ENCODE peak calls at places on chromosome 1, in ten cellular contexts. A is heart right ventricle, H is tibial nerve, V is thoracic aorta, Z is thyroid gland, M is progenitor cell of endocrine pancreas, C is stomach, T is Panc1, W is kidney epithelial cell, U is ovary. O is an unnamed sample.

GRCh38 chr1:94679336-94680007 is 137.9 kb upstream of the F3 start:
- DNase-seq in A (peak), H (peak), Z (peak), C (no peak), M (no peak), V (no peak), T (no peak), U (no peak), W (no peak), O (no peak)

GRCh38 chr1:111982428-111982827 is 7.0 kb downstream of the KCND3 start:
- DNase-seq in W (no peak), Z (no peak), U (no peak), V (no peak), M (no peak), T (no peak), C (no peak), A (no peak), H (no peak), O (no peak)

GRCh38 chr1:15382601-15383518 is 26.8 kb upstream of the EFHD2 start:
- DNase-seq in Z (no peak), C (no peak), M (no peak), A (no peak), H (no peak), W (no peak), T (no peak), U (no peak), V (no peak), O (no peak)

GRCh38 chr1:61208815-61209214 is 126.5 kb downstream of the NFIA start:
- DNase-seq in T (no peak), C (no peak), W (no peak), U (no peak), A (no peak), Z (peak), H (no peak), M (no peak), V (no peak), O (no peak)

GRCh38 chr1:59141267-59141863 is 155.5 kb upstream of the FGGY start:
- DNase-seq in Z (peak), A (peak), M (no peak), V (no peak), C (no peak), U (no peak), T (no peak), H (no peak), W (no peak), O (no peak)

GRCh38 chr1:229170274-229170673 is 100.6 kb upstream of the RAB4A start:
- DNase-seq in C (no peak), V (no peak), T (no peak), A (no peak), H (no peak), M (no peak), Z (no peak), W (no peak), U (no peak), O (no peak)

GRCh38 chr1:174324493-174324892 is 123.3 kb upstream of the GPR52 start:
- DNase-seq in M (no peak), U (no peak), A (no peak), H (no peak), C (no peak), T (no peak), Z (no peak), V (no peak), W (no peak), O (no peak)

GRCh38 chr1:12001996-12002493 is 17.3 kb upstream of the MIIP start:
- DNase-seq in W (no peak), M (no peak), V (no peak), Z (peak), A (peak), C (no peak), T (no peak), H (no peak), U (no peak), O (no peak)

GRCh38 chr1:2396476-2396875 is 4.8 kb downstream of the RER1 start:
- DNase-seq in A (no peak), W (no peak), M (no peak), Z (no peak), C (no peak), V (no peak), T (no peak), U (no peak), H (no peak), O (no peak)

GRCh38 chr1:7266561-7266960 is 481.3 kb downstream of the CAMTA1 start:
- DNase-seq in A (no peak), T (no peak), U (no peak), Z (no peak), M (no peak), H (no peak), W (no peak), C (no peak), V (no peak), O (no peak)

GRCh38 chr1:20896824-20897223 is 109.7 kb upstream of the HP1BP3 start:
- DNase-seq in W (peak), A (no peak), U (no peak), Z (no peak), M (no peak), T (peak), C (no peak), H (no peak), V (no peak), O (no peak)

GRCh38 chr1:28955930-28956552 is 41.7 kb downstream of the EPB41 start:
- DNase-seq in M (no peak), C (no peak), W (no peak), H (no peak), Z (no peak), V (no peak), A (no peak), U (no peak), T (peak), O (no peak)

GRCh38 chr1:158969166-158969565 is 37.8 kb downstream of the PYHIN1 start:
- DNase-seq in A (no peak), T (no peak), C (no peak), M (no peak), H (no peak), W (no peak), V (no peak), Z (no peak), U (no peak), O (no peak)

GRCh38 chr1:81377406-81377805 is 423.3 kb upstream of the ADGRL2 start:
- DNase-seq in V (no peak), H (no peak), Z (no peak), C (no peak), A (no peak), U (no peak), W (no peak), M (no peak), T (no peak), O (no peak)

GRCh38 chr1:109786531-109787021 is 22.9 kb upstream of the EPS8L3 start:
- DNase-seq in U (peak), C (peak), W (no peak), A (no peak), T (no peak), M (no peak), Z (peak), V (no peak), H (no peak), O (no peak)

GRCh38 chr1:36880155-36881070 is 153.9 kb downstream of the GRIK3 start:
- DNase-seq in V (no peak), H (peak), A (no peak), M (peak), U (no peak), W (no peak), T (no peak), Z (no peak), C (peak), O (no peak)

GRCh38 chr1:112849425-112849966 is 106.5 kb downstream of the SLC16A1 start:
- DNase-seq in W (no peak), Z (peak), M (peak), V (no peak), T (no peak), A (peak), H (no peak), U (no peak), C (no peak), O (peak)

GRCh38 chr1:231666957-231667601 is 40.5 kb downstream of the DISC1 start:
- DNase-seq in Z (no peak), C (no peak), U (no peak), H (no peak), M (no peak), W (no peak), A (no peak), T (no peak), V (no peak), O (no peak)

GRCh38 chr1:243268284-243268653 is 12.4 kb downstream of the SDCCAG8 start:
- DNase-seq in U (no peak), V (no peak), T (no peak), Z (no peak), A (no peak), W (no peak), H (no peak), M (no peak), C (no peak), O (no peak)

GRCh38 chr1:184747089-184747955 is 7.3 kb downstream of the EDEM3 start:
- DNase-seq in Z (no peak), U (no peak), M (no peak), T (no peak), H (no peak), A (no peak), W (no peak), V (no peak), C (no peak), O (no peak)

GRCh38 chr1:110155878-110156522 is 5.7 kb downstream of the SLC6A17 start:
- DNase-seq in C (peak), T (no peak), H (peak), M (peak), Z (peak), W (no peak), V (no peak), A (peak), U (peak), O (peak)

GRCh38 chr1:162159515-162159914 is 90.0 kb downstream of the NOS1AP start:
- DNase-seq in T (no peak), W (no peak), Z (no peak), M (no peak), C (peak), U (no peak), V (no peak), A (no peak), H (no peak), O (no peak)

GRCh38 chr1:71196685-71197084 is 115.8 kb upstream of the ZRANB2 start:
- DNase-seq in V (no peak), H (no peak), T (no peak), W (no peak), A (no peak), U (no peak), C (no peak), M (no peak), Z (no peak), O (no peak)

GRCh38 chr1:85372683-85373446 is 92.1 kb downstream of the DDAH1 start:
- DNase-seq in T (no peak), C (no peak), W (no peak), A (no peak), Z (no peak), H (no peak), M (no peak), U (no peak), V (no peak), O (no peak)

GRCh38 chr1:46617833-46618232 is 1.2 kb upstream of the MOB3C start:
- DNase-seq in H (no peak), T (no peak), Z (no peak), U (no peak), A (no peak), M (no peak), C (no peak), W (no peak), V (no peak), O (no peak)

GRCh38 chr1:234214129-234214910 is 158.9 kb upstream of the COA6 start:
- DNase-seq in M (peak), Z (peak), V (no peak), T (no peak), C (no peak), H (no peak), W (no peak), U (no peak), A (peak), O (peak)

GRCh38 chr1:115215110-115215509 is 122.9 kb downstream of the NGF start:
- DNase-seq in A (no peak), V (no peak), M (no peak), W (no peak), C (no peak), H (no peak), Z (no peak), T (no peak), U (no peak), O (no peak)

GRCh38 chr1:215631040-215631439 is 63.9 kb downstream of the KCTD3 start:
- DNase-seq in C (no peak), M (no peak), T (no peak), V (no peak), Z (no peak), A (no peak), W (no peak), U (no peak), H (no peak), O (no peak)

GRCh38 chr1:109948285-109948630 is 36.3 kb upstream of the AHCYL1 start:
- DNase-seq in V (no peak), U (no peak), C (no peak), Z (no peak), T (no peak), H (no peak), W (no peak), A (no peak), M (no peak), O (no peak)

GRCh38 chr1:1179339-1179982 is 5.8 kb downstream of the TTLL10 start:
- DNase-seq in W (no peak), M (no peak), H (no peak), C (no peak), U (no peak), V (no peak), Z (no peak), T (no peak), A (peak), O (no peak)

GRCh38 chr1:1177452-1178206 is 3.9 kb downstream of the TTLL10 start:
- DNase-seq in A (no peak), H (no peak), C (no peak), U (no peak), V (no peak), W (no peak), Z (no peak), T (no peak), M (no peak), O (no peak)

GRCh38 chr1:1178794-1179331 is 5.2 kb downstream of the TTLL10 start:
- DNase-seq in M (no peak), A (peak), U (no peak), V (no peak), T (no peak), H (no peak), Z (no peak), W (no peak), C (no peak), O (no peak)

GRCh38 chr1:1175221-1176062 is 1.8 kb downstream of the TTLL10 start:
- DNase-seq in V (no peak), M (no peak), Z (no peak), H (no peak), U (no peak), T (no peak), C (no peak), W (no peak), A (no peak), O (no peak)

DNA sequence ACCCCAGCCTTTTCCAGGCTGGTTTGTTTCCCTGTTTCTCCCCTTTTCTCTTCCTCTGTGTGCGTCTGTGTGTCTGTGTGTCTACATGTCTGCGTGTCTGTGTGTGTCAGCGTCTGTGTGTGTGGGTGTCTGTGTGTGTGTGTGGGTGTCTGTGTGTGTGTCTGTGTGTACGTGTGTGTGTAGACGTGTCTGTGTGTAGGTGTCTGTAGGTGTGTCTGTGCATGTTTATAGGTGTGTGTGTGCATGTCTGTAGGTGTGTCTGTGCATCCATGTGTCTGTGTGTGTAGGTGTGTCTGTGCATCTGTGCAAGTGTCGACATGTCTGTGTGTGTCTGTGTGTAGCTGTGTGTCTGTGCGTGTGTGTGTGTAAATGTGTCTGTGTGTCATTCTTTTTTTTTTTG is 3.3 kb downstream of the TTLL10 start:
- DNase-seq in M (no peak), W (no peak), V (no peak), H (no peak), A (no peak), U (no peak), Z (no peak), C (no peak), T (no peak), O (no peak)
- TF ChIP-seq CTCF in M (no peak), W (no peak), V (no peak), H (no peak), A (no peak), U (no peak), Z (no peak), C (no peak), T (no peak), O (no peak)

DNA sequence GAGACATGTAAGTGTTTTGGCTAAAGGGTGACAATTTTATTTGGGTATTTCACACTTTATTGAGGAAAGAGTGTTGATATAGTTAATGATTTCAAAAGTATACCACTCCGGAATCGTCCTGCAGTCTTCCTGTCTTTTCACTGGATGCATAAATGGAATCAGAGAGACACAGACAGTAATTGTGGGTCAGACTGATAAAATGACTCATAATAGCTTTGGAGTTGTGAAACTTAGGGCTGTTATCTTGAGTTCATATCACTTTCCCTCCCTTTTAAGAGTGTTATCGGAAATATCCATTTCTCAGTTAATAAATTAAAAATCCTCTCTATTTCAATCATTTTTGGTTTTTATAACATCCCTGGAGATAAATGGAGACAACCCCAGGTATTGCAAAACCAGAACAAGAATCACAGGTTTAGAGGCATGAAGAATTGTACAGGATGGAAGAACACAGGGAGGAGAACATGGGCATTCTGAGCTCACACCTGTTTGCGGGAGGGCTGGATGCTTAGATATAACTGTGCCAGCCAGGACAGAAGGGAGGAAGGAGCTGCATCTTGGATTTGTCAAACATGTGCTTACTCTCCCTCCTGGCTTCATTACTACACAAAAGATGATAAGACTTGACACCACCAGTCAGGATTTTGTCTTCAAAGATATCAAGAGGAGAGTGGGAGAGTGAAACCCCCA is 185.4 kb downstream of the LMO4 start:
- DNase-seq in A (no peak), T (no peak), V (no peak), H (no peak), M (no peak), C (no peak), W (no peak), Z (no peak), U (no peak), O (no peak)
- TF ChIP-seq CTCF in A (no peak), T (no peak), V (no peak), H (no peak), M (no peak), C (no peak), W (no peak), Z (no peak), U (no peak), O (no peak)

GRCh38 chr1:206803221-206803730 is 31.0 kb upstream of the IL10 start:
- DNase-seq in U (no peak), C (peak), W (no peak), H (no peak), V (no peak), M (no peak), T (no peak), A (no peak), Z (peak), O (no peak)

GRCh38 chr1:206802401-206802800 is 30.1 kb upstream of the IL10 start:
- DNase-seq in V (no peak), U (no peak), C (no peak), M (no peak), H (no peak), Z (no peak), W (no peak), T (no peak), A (no peak), O (no peak)

GRCh38 chr1:206805357-206805756 is 33.1 kb upstream of the IL10 start:
- DNase-seq in H (no peak), C (no peak), T (no peak), W (no peak), M (no peak), V (no peak), Z (no peak), U (no peak), A (no peak), O (no peak)

GRCh38 chr1:206801467-206801866 is 29.2 kb upstream of the IL10 start:
- DNase-seq in T (no peak), M (no peak), C (no peak), W (no peak), Z (no peak), A (no peak), U (no peak), V (no peak), H (no peak), O (no peak)

DNA sequence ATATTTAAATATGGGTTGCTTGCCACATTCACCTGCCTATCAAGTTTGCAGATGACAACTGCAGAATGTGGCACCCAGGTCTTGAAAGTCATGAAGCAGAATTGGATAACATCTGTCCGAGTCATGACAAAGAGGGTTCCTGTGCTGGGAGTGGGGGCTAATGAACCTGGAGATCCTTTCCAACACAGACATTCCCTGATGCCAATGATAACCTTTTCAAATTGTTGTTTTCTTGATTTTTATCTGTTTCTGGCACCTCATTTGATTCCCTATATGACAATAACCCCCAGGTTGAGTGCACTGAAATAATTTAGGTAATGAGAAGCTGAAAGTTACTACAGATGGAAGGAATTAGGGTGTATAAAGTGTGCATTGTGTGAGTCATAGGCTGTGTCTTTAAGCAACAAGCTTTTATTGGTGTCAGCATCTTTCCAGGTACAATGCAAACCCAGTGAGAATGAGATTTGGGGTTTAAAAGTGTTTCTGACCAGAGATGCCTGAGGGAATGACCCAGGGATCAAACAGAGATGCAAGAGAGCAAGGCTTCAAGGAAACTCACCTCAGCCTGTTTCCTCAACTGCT is 32.0 kb upstream of the IL10 start:
- DNase-seq in H (no peak), M (no peak), A (no peak), V (no peak), Z (no peak), T (no peak), W (no peak), U (no peak), C (no peak), O (no peak)
- TF ChIP-seq CTCF in H (no peak), M (no peak), A (no peak), V (no peak), Z (no peak), T (no peak), W (no peak), U (no peak), C (no peak), O (no peak)

GRCh38 chr1:90147093-90147492 is 152.2 kb downstream of the ZNF326 start:
- DNase-seq in V (no peak), W (no peak), H (no peak), M (no peak), Z (no peak), A (no peak), T (no peak), C (no peak), U (no peak), O (no peak)
- TF ChIP-seq CTCF in V (no peak), W (no peak), H (no peak), M (no peak), Z (no peak), A (no peak), T (no peak), C (no peak), U (no peak), O (no peak)

GRCh38 chr1:24022611-24023359 is 42.7 kb upstream of the SRSF10 start:
- DNase-seq in W (peak), C (no peak), H (no peak), T (no peak), U (no peak), V (no peak), M (no peak), Z (peak), A (no peak), O (no peak)

DNA sequence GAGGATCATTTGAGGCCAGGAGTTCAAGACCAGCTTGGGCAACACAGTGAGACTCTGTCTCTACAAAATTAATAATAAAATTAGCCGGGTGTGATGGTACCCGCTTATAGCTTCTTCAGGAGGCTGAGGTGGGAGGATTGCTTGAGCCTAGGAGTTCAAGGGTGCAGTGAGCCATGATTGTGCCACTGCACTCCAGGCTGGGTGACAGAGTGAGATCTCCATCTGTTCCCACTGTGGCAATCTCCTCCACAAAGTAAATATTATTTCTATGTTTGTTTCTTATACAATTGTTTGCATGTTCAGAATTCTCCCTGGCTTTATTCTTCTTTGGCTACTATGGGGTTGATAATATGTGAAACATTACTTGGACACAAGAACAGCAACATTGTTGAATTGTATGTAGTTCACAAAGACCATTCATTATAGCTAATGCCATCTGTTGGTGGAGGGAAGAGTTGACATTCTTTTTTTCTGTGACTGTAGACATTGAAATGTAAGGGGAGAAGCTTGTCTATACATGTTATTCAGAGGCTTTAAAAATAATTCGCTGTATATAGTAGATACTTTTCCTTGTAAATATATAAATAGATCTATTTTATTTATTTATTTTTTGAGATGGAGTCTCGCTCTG is 47.8 kb upstream of the SRSF10 start:
- DNase-seq in M (no peak), C (no peak), U (no peak), A (no peak), W (no peak), Z (no peak), H (no peak), T (no peak), V (no peak), O (no peak)
- TF ChIP-seq CTCF in M (peak), C (no peak), U (peak), A (peak), W (peak), Z (peak), H (peak), T (no peak), V (peak), O (peak)